ENCODE peak calls at places on chromosomes 2 and 18, in five cellular contexts. K is astrocyte, D is tibial nerve, E is tibial artery, R is psoas muscle. M is an unnamed sample.

GRCh38 chr2:44537264-44537663 is 175.5 kb downstream of the CAMKMT start:
- DNase-seq in K (no peak), D (no peak), E (no peak), R (no peak), M (no peak)

GRCh38 chr2:193141-193552 is 70.7 kb downstream of the SH3YL1 start:
- DNase-seq in K (no peak), D (no peak), E (no peak), R (no peak), M (no peak)

GRCh38 chr18:5305835-5306234 is 10.3 kb upstream of the ZBTB14 start:
- DNase-seq in K (no peak), D (no peak), E (no peak), R (no peak), M (no peak)

GRCh38 chr2:240255811-240256703 is 115.6 kb upstream of the OTOS start:
- DNase-seq in K (peak; percentile 20), D (no peak), E (no peak), R (peak; percentile 59), M (peak; percentile 75)

GRCh38 chr2:9247786-9248185 is 41.2 kb downstream of the ASAP2 start:
- DNase-seq in K (no peak), D (no peak), E (no peak), R (no peak), M (no peak)

GRCh38 chr2:239307221-239307569 is 93.6 kb downstream of the HDAC4 start:
- DNase-seq in K (no peak), D (no peak), E (peak; percentile 7), R (no peak), M (peak; percentile 11)

GRCh38 chr2:74915743-74916142 is 42.7 kb upstream of the POLE4 start:
- DNase-seq in K (peak; percentile 55), D (no peak), E (no peak), R (no peak), M (no peak)

GRCh38 chr2:107553534-107553933 is 273.2 kb upstream of the RGPD4 start:
- DNase-seq in K (peak; percentile 25), D (no peak), E (no peak), R (no peak), M (no peak)

GRCh38 chr18:25815659-25816058 is 274.8 kb downstream of the SS18 start:
- DNase-seq in K (no peak), D (no peak), E (no peak), R (no peak), M (no peak)

GRCh38 chr18:22465859-22466602 is 48.3 kb upstream of the CTAGE1 start:
- DNase-seq in K (peak; percentile 98), D (peak; percentile 23), E (peak; percentile 75), R (no peak), M (no peak)

GRCh38 chr2:226524381-226524843 is 275.2 kb downstream of the IRS1 start:
- DNase-seq in K (peak; percentile 82), D (peak; percentile 61), E (no peak), R (no peak), M (no peak)

GRCh38 chr2:176542456-176542855 is 273.2 kb downstream of the MTX2 start:
- DNase-seq in K (no peak), D (no peak), E (no peak), R (no peak), M (no peak)

GRCh38 chr2:122206101-122206500 is 450.6 kb downstream of the TSN start:
- DNase-seq in K (peak; percentile 36), D (no peak), E (no peak), R (no peak), M (no peak)

GRCh38 chr18:449374-449773 is 51.1 kb downstream of the COLEC12 start:
- DNase-seq in K (no peak), D (no peak), E (no peak), R (peak; percentile 56), M (no peak)

GRCh38 chr2:109699646-109700045 is 85.5 kb downstream of the SOWAHC start:
- DNase-seq in K (peak; percentile 52), D (no peak), E (no peak), R (no peak), M (no peak)

GRCh38 chr2:149577269-149577668 is 10.3 kb downstream of the MMADHC start:
- DNase-seq in K (no peak), D (no peak), E (no peak), R (no peak), M (no peak)

GRCh38 chr2:143903172-143903856 is 616.6 kb downstream of the ZEB2 start:
- DNase-seq in K (peak; percentile 3), D (no peak), E (no peak), R (no peak), M (no peak)

GRCh38 chr2:177557794-177558193 is 165.2 kb downstream of the AGPS start:
- DNase-seq in K (no peak), D (no peak), E (no peak), R (no peak), M (no peak)

GRCh38 chr2:206158563-206159345 is 490 bp downstream of the NDUFS1 start:
- DNase-seq in K (peak; percentile 29), D (no peak), E (no peak), R (no peak), M (no peak)

GRCh38 chr2:98295275-98295674 is 51.0 kb upstream of the CNGA3 start:
- DNase-seq in K (no peak), D (no peak), E (no peak), R (no peak), M (no peak)

GRCh38 chr2:67057901-67058703 is 339.0 kb upstream of the ETAA1 start:
- DNase-seq in K (no peak), D (no peak), E (no peak), R (no peak), M (no peak)

GRCh38 chr2:134774786-134775641 is 56.2 kb upstream of the TMEM163 start:
- DNase-seq in K (no peak), D (no peak), E (no peak), R (no peak), M (no peak)

GRCh38 chr2:206240335-206240734 is 34.1 kb upstream of the ZDBF2 start:
- DNase-seq in K (no peak), D (no peak), E (no peak), R (no peak), M (no peak)

GRCh38 chr2:53463771-53464726 is 303.6 kb upstream of the CHAC2 start:
- DNase-seq in K (no peak), D (no peak), E (no peak), R (no peak), M (no peak)

GRCh38 chr2:53455094-53455493 is 312.5 kb upstream of the CHAC2 start:
- DNase-seq in K (no peak), D (no peak), E (no peak), R (no peak), M (no peak)

GRCh38 chr2:53460347-53460746 is 307.3 kb upstream of the CHAC2 start:
- DNase-seq in K (no peak), D (no peak), E (no peak), R (no peak), M (no peak)
- TF ChIP-seq CTCF in K (no peak), D (no peak), E (no peak), R (no peak), M (peak; percentile 16)

GRCh38 chr2:27203741-27204140 is 8.1 kb upstream of the ATRAID start:
- DNase-seq in K (no peak), D (no peak), E (no peak), R (no peak), M (no peak)
- H3K36me3 ChIP-seq in K (peaks cover 30% of the 10 kb centered on the region), D (no peaks in the 10 kb centered on the region), E (peaks cover 96% of the 10 kb centered on the region), R (peaks cover 25% of the 10 kb centered on the region), M (peaks cover 19% of the 10 kb centered on the region)

GRCh38 chr2:171266102-171266501 is 105.4 kb upstream of the TLK1 start:
- DNase-seq in K (no peak), D (no peak), E (no peak), R (no peak), M (no peak)

GRCh38 chr2:171260471-171261424 is 100.1 kb upstream of the TLK1 start:
- DNase-seq in K (no peak), D (no peak), E (no peak), R (no peak), M (no peak)
- H3K4me3 ChIP-seq in K (no peak overlapping the region), D (no peak overlapping the region), E (no peak overlapping the region), R (no peak overlapping the region), M (no peak overlapping the region)

GRCh38 chr2:118814368-118814767 is 33.1 kb downstream of the EN1 start:
- DNase-seq in K (no peak), D (no peak), E (no peak), R (no peak), M (no peak)
- TF ChIP-seq CTCF in K (no peak), D (no peak), E (no peak), R (no peak), M (no peak)

GRCh38 chr2:197548582-197548981 is 32.7 kb downstream of the MOB4 start:
- DNase-seq in K (no peak), D (no peak), E (no peak), R (no peak), M (no peak)
- H3K36me3 ChIP-seq in K (peaks cover 31% of the 10 kb centered on the region), D (peaks cover 4% of the 10 kb centered on the region), E (peaks cover 88% of the 10 kb centered on the region), R (no peaks in the 10 kb centered on the region), M (peaks cover 67% of the 10 kb centered on the region)